ENCODE peak calls at places on chromosome 19, in seven cellular contexts. L is stimulated activated naive B cell treated with anti-CD40 and anti-IgM and Interleukin-4, amounts not matched to agents 10 μg/mL and 1 μg/mL and 100 μg/mL, for 72 hours; C is right cardiac atrium; V is aorta; W is activated B cell treated with CpG ODN at 0.5 μM for 24 hours; Q is activated CD4-positive, alpha-beta T cell treated with anti-CD3 and anti-CD28 coated beads for 36 hours; Z is natural killer cell. E is an unnamed sample.

GRCh38 chr19:33394006-33394722 is 20.7 kb downstream of the CEBPG start:
- ATAC-seq in L (no peak), C (peak; percentile 36), V (peak; percentile 31), W (no peak), Q (no peak), Z (peak; percentile 32), E (peak; percentile 63)

GRCh38 chr19:46339491-46339890 is 7.4 kb upstream of the PPP5C start:
- ATAC-seq in L (no peak), C (no peak), V (no peak), W (no peak), Q (no peak), Z (no peak), E (no peak)

GRCh38 chr19:30112171-30112570 is 170.1 kb downstream of the URI1 start:
- ATAC-seq in L (no peak), C (no peak), V (no peak), W (no peak), Q (no peak), Z (no peak), E (no peak)

GRCh38 chr19:15115080-15115479 is 7.9 kb downstream of the SYDE1 start:
- ATAC-seq in L (no peak), C (peak; percentile 77), V (peak; percentile 37), W (no peak), Q (no peak), Z (no peak), E (peak; percentile 70)

GRCh38 chr19:43799502-43800142 is 2.6 kb downstream of the LYPD5 start:
- ATAC-seq in L (no peak), C (peak; percentile 15), V (no peak), W (no peak), Q (no peak), Z (no peak), E (peak; percentile 75)

GRCh38 chr19:11279505-11280236 is 16.3 kb upstream of the TSPAN16 start:
- ATAC-seq in L (peak; percentile 76), C (no peak), V (no peak), W (no peak), Q (peak; percentile 81), Z (peak; percentile 82), E (no peak)

GRCh38 chr19:11041966-11042627 is 47.2 kb upstream of the LDLR start:
- ATAC-seq in L (no peak), C (no peak), V (no peak), W (no peak), Q (no peak), Z (no peak), E (no peak)

GRCh38 chr19:8240274-8241229 is 31.4 kb downstream of the CERS4 start:
- ATAC-seq in L (peak; percentile 97), C (peak; percentile 81), V (peak; percentile 81), W (peak; percentile 88), Q (peak; percentile 78), Z (peak; percentile 99), E (peak; percentile 80)

GRCh38 chr19:16496613-16496983 is 404 bp downstream of the C19orf44 start:
- ATAC-seq in L (no peak), C (no peak), V (peak; percentile 5), W (no peak), Q (no peak), Z (no peak), E (peak; percentile 23)

GRCh38 chr19:40561947-40562346 is 14.7 kb upstream of the SHKBP1 start:
- ATAC-seq in L (no peak), C (no peak), V (no peak), W (no peak), Q (no peak), Z (no peak), E (no peak)

GRCh38 chr19:29625316-29625715 is 19.2 kb downstream of the POP4 start:
- ATAC-seq in L (no peak), C (no peak), V (no peak), W (no peak), Q (no peak), Z (no peak), E (no peak)

GRCh38 chr19:16062789-16063188 is 13.5 kb upstream of the TPM4 start:
- ATAC-seq in L (peak; percentile 74), C (no peak), V (no peak), W (peak; percentile 92), Q (peak; percentile 38), Z (peak; percentile 91), E (no peak)

GRCh38 chr19:38684078-38684861 is 36.8 kb downstream of the ACTN4 start:
- ATAC-seq in L (peak; percentile 29), C (peak; percentile 63), V (peak; percentile 77), W (no peak), Q (peak; percentile 59), Z (no peak), E (peak; percentile 86)

GRCh38 chr19:6066661-6067646 is 43.3 kb downstream of the RFX2 start:
- ATAC-seq in L (no peak), C (peak; percentile 88), V (peak; percentile 89), W (no peak), Q (no peak), Z (no peak), E (peak; percentile 78)

GRCh38 chr19:48946789-48947542 is 7.7 kb upstream of the BAX start:
- ATAC-seq in L (no peak), C (no peak), V (no peak), W (no peak), Q (no peak), Z (no peak), E (no peak)

GRCh38 chr19:46736544-46737274 is 9.1 kb upstream of the FKRP start:
- ATAC-seq in L (no peak), C (peak; percentile 50), V (peak; percentile 69), W (no peak), Q (no peak), Z (no peak), E (no peak)

E was measured in gastroesophageal sphincter.